ENCODE peak calls at places on chromosomes 16 and 17, in nine cellular contexts. S, G, D, V, T, A, N, L and Q are unnamed samples.

GRCh38 chr17:41959336-41960095 is 7.1 kb upstream of the CNP start:
- DNase-seq in N (no peak), A (no peak), D (peak; percentile 57), T (no peak), V (peak; percentile 27), S (peak; percentile 69), L (no peak), G (no peak), Q (no peak)

GRCh38 chr16:83809092-83809491 is 1.3 kb downstream of the HSBP1 start:
- DNase-seq in A (no peak), N (no peak), S (no peak), G (no peak), L (no peak), D (no peak), V (no peak), T (no peak), Q (no peak)

GRCh38 chr17:33169580-33170285 is 123.4 kb downstream of the ASIC2 start:
- DNase-seq in L (no peak), S (peak; percentile 25), V (no peak), A (no peak), G (no peak), D (no peak), N (no peak), T (no peak), Q (no peak)

GRCh38 chr16:66474750-66475199 is 47.7 kb downstream of the BEAN1 start:
- DNase-seq in V (peak; percentile 39), G (no peak), L (no peak), N (no peak), D (peak; percentile 85), A (peak; percentile 55), S (no peak), T (no peak), Q (no peak)

GRCh38 chr17:57211543-57211942 is 44.8 kb upstream of the MSI2 start:
- DNase-seq in N (no peak), L (peak; percentile 28), D (no peak), T (no peak), S (peak; percentile 68), A (no peak), V (no peak), G (peak; percentile 37), Q (no peak)

GRCh38 chr17:45962221-45962972 is 36.7 kb upstream of the STH start:
- DNase-seq in S (no peak), N (no peak), L (no peak), T (no peak), G (no peak), D (no peak), A (no peak), V (no peak), Q (no peak)

GRCh38 chr17:27295945-27296344 is 2.0 kb downstream of the WSB1 start:
- DNase-seq in T (no peak), N (no peak), S (no peak), G (no peak), L (no peak), A (no peak), D (no peak), V (no peak), Q (no peak)

GRCh38 chr16:57143125-57143965 is 42.5 kb downstream of the PSME3IP1 start:
- DNase-seq in S (no peak), T (no peak), G (no peak), V (no peak), L (peak; percentile 97), D (no peak), N (peak; percentile 48), A (no peak), Q (no peak)

GRCh38 chr16:59259074-59259963 is 525.2 kb upstream of the GOT2 start:
- DNase-seq in L (no peak), T (no peak), N (no peak), G (no peak), D (no peak), S (no peak), V (no peak), A (no peak), Q (no peak)

GRCh38 chr17:39236981-39237441 is 11.3 kb upstream of the STAC2 start:
- DNase-seq in T (no peak), L (no peak), N (peak; percentile 48), V (no peak), G (no peak), S (no peak), A (no peak), D (no peak), Q (no peak)

GRCh38 chr17:50899559-50900319 is 33.6 kb upstream of the TOB1 start:
- DNase-seq in S (no peak), A (no peak), G (no peak), V (no peak), T (no peak), N (no peak), L (no peak), D (no peak), Q (no peak)

GRCh38 chr16:47538472-47538871 is 77.3 kb downstream of the PHKB start:
- DNase-seq in S (no peak), L (no peak), V (no peak), N (no peak), A (no peak), T (no peak), D (no peak), G (no peak), Q (no peak)

GRCh38 chr17:47719411-47720152 is 13.5 kb upstream of the TBX21 start:
- DNase-seq in G (no peak), D (peak; percentile 42), A (no peak), L (no peak), N (no peak), T (no peak), V (no peak), S (peak; percentile 80), Q (no peak)

GRCh38 chr17:8031950-8032349 is 6.9 kb upstream of the ALOX15B start:
- DNase-seq in S (no peak), N (no peak), V (no peak), D (no peak), L (no peak), A (no peak), G (no peak), T (no peak), Q (no peak)

GRCh38 chr16:27841061-27841801 is 222.3 kb downstream of the GSG1L start:
- DNase-seq in G (no peak), N (peak; percentile 48), L (no peak), S (no peak), A (no peak), V (no peak), T (no peak), D (no peak), Q (no peak)

GRCh38 chr16:88316151-88316550 is 66.6 kb upstream of the ZNF469 start:
- DNase-seq in N (no peak), D (no peak), L (no peak), A (no peak), S (no peak), G (no peak), T (no peak), V (no peak), Q (no peak)

GRCh38 chr17:18262641-18263040 is 2.2 kb downstream of the MIEF2 start:
- DNase-seq in D (no peak), V (no peak), L (no peak), N (no peak), S (no peak), A (no peak), T (no peak), G (no peak), Q (no peak)

GRCh38 chr16:71230122-71230845 is at the start of gene HYDIN:
- DNase-seq in G (no peak), A (no peak), T (no peak), S (peak; percentile 28), N (no peak), D (no peak), V (peak; percentile 78), L (no peak), Q (no peak)

GRCh38 chr17:78356163-78356713 is 3.6 kb downstream of the SOCS3 start:
- DNase-seq in T (peak; percentile 90), V (peak; percentile 76), G (no peak), S (peak; percentile 92), A (peak; percentile 94), D (peak; percentile 97), N (no peak), L (no peak), Q (peak; percentile 75)

GRCh38 chr17:82889496-82890338 is 49.9 kb upstream of the ZNF750 start:
- DNase-seq in N (no peak), G (no peak), D (no peak), T (no peak), V (no peak), S (peak; percentile 75), L (no peak), A (no peak), Q (no peak)

GRCh38 chr17:39757931-39758873 is 20.5 kb downstream of the GRB7 start:
- DNase-seq in T (no peak), N (no peak), V (no peak), G (no peak), A (peak; percentile 42), D (peak; percentile 87), S (no peak), L (no peak), Q (no peak)

GRCh38 chr17:78271419-78272160 is 40.2 kb downstream of the TMEM235 start:
- DNase-seq in L (no peak), S (no peak), T (no peak), V (no peak), G (no peak), D (no peak), A (no peak), N (no peak), Q (no peak)

GRCh38 chr17:27878776-27879562 is 14.2 kb downstream of the LYRM9 start:
- DNase-seq in D (no peak), G (no peak), S (no peak), V (no peak), A (peak; percentile 27), N (no peak), T (no peak), L (no peak), Q (no peak)

GRCh38 chr17:55416470-55417052 is 5.1 kb downstream of the MMD start:
- DNase-seq in S (peak; percentile 82), L (no peak), T (no peak), N (no peak), V (no peak), G (no peak), D (no peak), A (no peak), Q (no peak)

GRCh38 chr17:14947671-14948070 is 317.5 kb downstream of the PMP22 start:
- DNase-seq in G (peak; percentile 53), A (no peak), V (no peak), D (no peak), L (no peak), N (no peak), T (no peak), S (no peak), Q (no peak)

GRCh38 chr16:57694556-57695377 is at the start of gene DRC7:
- DNase-seq in A (no peak), G (no peak), S (peak; percentile 30), N (no peak), L (peak; percentile 55), V (peak; percentile 63), D (no peak), T (no peak), Q (no peak)

GRCh38 chr16:28210979-28211505 is 723 bp downstream of the XPO6 start:
- DNase-seq in D (peak; percentile 68), L (peak; percentile 47), T (peak; percentile 38), N (peak; percentile 86), V (peak; percentile 76), S (peak; percentile 72), G (no peak), A (peak; percentile 53), Q (peak; percentile 57)

GRCh38 chr17:83053779-83054451 is 25.5 kb upstream of the METRNL start:
- DNase-seq in L (peak; percentile 53), S (no peak), N (peak; percentile 75), A (no peak), D (no peak), T (no peak), V (no peak), G (no peak), Q (no peak)

GRCh38 chr17:59435238-59435637 is 103.8 kb downstream of the YPEL2 start:
- DNase-seq in A (no peak), N (no peak), S (peak; percentile 90), G (no peak), V (no peak), L (no peak), D (no peak), T (no peak), Q (no peak)

GRCh38 chr17:8151641-8152111 is 528 bp downstream of the PER1 start:
- DNase-seq in G (peak; percentile 98), V (peak; percentile 59), S (peak; percentile 84), T (no peak), D (no peak), A (no peak), N (peak; percentile 96), L (no peak), Q (no peak)

GRCh38 chr17:47651704-47652103 is 2.0 kb downstream of the KPNB1 start:
- DNase-seq in D (no peak), L (no peak), S (no peak), A (no peak), G (no peak), N (no peak), V (no peak), T (no peak), Q (no peak)